ENCODE peak calls at places on chromosomes 11 and 22, in ten cellular contexts. E is foreskin fibroblast; R is astrocyte of the spinal cord; W is naive thymus-derived CD4-positive, alpha-beta T cell; Y is psoas muscle; N is WERI-Rb-1; B is cardiac muscle cell; D is mammary epithelial cell; V is heart right ventricle; H is CD8-positive, alpha-beta T cell. U is an unnamed sample.

GRCh38 chr11:33909552-33909951 is 17.7 kb upstream of the LMO2 start:
- DNase-seq in R (no peak), H (no peak), E (no peak), V (no peak), D (no peak), W (no peak), Y (no peak), B (no peak), N (no peak), U (no peak)

GRCh38 chr11:65492637-65493366 is 6.0 kb upstream of the MALAT1 start:
- DNase-seq in E (peak), Y (peak), N (no peak), R (peak), W (no peak), B (no peak), D (peak), H (no peak), V (peak), U (peak)

GRCh38 chr11:1701041-1701807 is 4.2 kb downstream of the KRTAP5-6 start:
- DNase-seq in V (no peak), E (no peak), H (no peak), N (no peak), D (no peak), B (no peak), Y (no peak), R (peak), W (peak), U (no peak)

GRCh38 chr11:73396985-73397384 is 20.8 kb downstream of the RELT start:
- DNase-seq in V (no peak), H (no peak), B (no peak), Y (no peak), E (no peak), D (no peak), R (no peak), W (no peak), N (no peak), U (no peak)

GRCh38 chr11:65524010-65524746 is 705 bp upstream of the SCYL1 start:
- DNase-seq in V (peak), W (no peak), R (peak), B (no peak), N (peak), Y (no peak), H (no peak), E (peak), D (peak), U (no peak)

GRCh38 chr22:17742528-17742902 is 31.8 kb downstream of the BID start:
- DNase-seq in V (peak), R (peak), W (peak), N (peak), B (peak), E (peak), H (peak), D (peak), Y (peak), U (no peak)

GRCh38 chr11:75429902-75430691 is 2.9 kb downstream of the KLHL35 start:
- DNase-seq in E (peak), Y (peak), D (peak), W (peak), N (no peak), R (peak), H (peak), B (peak), V (peak), U (no peak)

GRCh38 chr22:37803195-37803635 is 4.5 kb upstream of the GCAT start:
- DNase-seq in W (no peak), V (no peak), H (no peak), R (no peak), D (no peak), B (no peak), E (no peak), Y (no peak), N (peak), U (no peak)

GRCh38 chr22:46008291-46008690 is 31.3 kb upstream of the WNT7B start:
- DNase-seq in W (no peak), B (no peak), E (peak), D (no peak), H (no peak), N (no peak), V (no peak), R (no peak), Y (peak), U (no peak)

GRCh38 chr11:2383823-2384722 is 7.0 kb downstream of the CD81 start:
- DNase-seq in W (no peak), Y (peak), V (peak), B (no peak), H (no peak), D (no peak), E (peak), N (no peak), R (no peak), U (no peak)

GRCh38 chr11:58179648-58180047 is 9.2 kb upstream of the OR9Q2 start:
- DNase-seq in N (no peak), H (no peak), V (peak), D (no peak), E (no peak), W (no peak), B (peak), R (no peak), Y (no peak), U (no peak)

GRCh38 chr11:68584097-68584496 is 100.2 kb upstream of the GAL start:
- DNase-seq in H (peak), B (peak), N (peak), E (peak), D (peak), Y (peak), R (no peak), V (peak), W (peak), U (no peak)

GRCh38 chr11:44456544-44457270 is 108.8 kb upstream of the CD82 start:
- DNase-seq in N (no peak), B (no peak), D (no peak), H (no peak), Y (no peak), V (no peak), W (no peak), E (no peak), R (no peak), U (no peak)

GRCh38 chr11:110128161-110128560 is 35.0 kb downstream of the ZC3H12C start:
- DNase-seq in R (peak), D (no peak), E (peak), N (peak), B (no peak), W (no peak), Y (no peak), H (no peak), V (no peak), U (no peak)

GRCh38 chr22:24707477-24707816 is 67.1 kb downstream of the PIWIL3 start:
- DNase-seq in Y (no peak), R (no peak), D (no peak), E (no peak), B (no peak), N (no peak), W (no peak), V (no peak), H (no peak), U (no peak)

GRCh38 chr11:75241906-75242644 is 1.5 kb downstream of the TPBGL start:
- DNase-seq in W (no peak), D (no peak), Y (no peak), R (no peak), H (no peak), B (no peak), E (no peak), V (no peak), N (no peak), U (no peak)

GRCh38 chr11:59550368-59550841 is 39.1 kb downstream of the OR4D9 start:
- DNase-seq in B (peak), D (peak), E (peak), R (peak), V (peak), Y (peak), H (peak), W (peak), N (peak), U (peak)

GRCh38 chr11:95545116-95545875 is 244.3 kb downstream of the FAM76B start:
- DNase-seq in E (no peak), B (no peak), V (no peak), W (no peak), N (no peak), D (no peak), H (no peak), Y (no peak), R (no peak), U (no peak)

GRCh38 chr11:17076517-17077239 is 789 bp downstream of the RPS13 start:
- DNase-seq in R (peak), W (no peak), Y (no peak), E (peak), B (peak), N (no peak), V (no peak), H (no peak), D (no peak), U (no peak)

GRCh38 chr11:66854231-66854661 is 2.6 kb upstream of the LRFN4 start:
- DNase-seq in R (no peak), N (no peak), E (no peak), B (no peak), Y (no peak), H (no peak), V (no peak), D (no peak), W (no peak), U (no peak)

GRCh38 chr11:85844439-85845051 is 10.6 kb upstream of the CCDC83 start:
- DNase-seq in V (no peak), B (no peak), W (no peak), Y (no peak), H (no peak), R (no peak), E (peak), N (no peak), D (peak), U (no peak)

GRCh38 chr11:6568191-6568918 is 35.1 kb downstream of the RRP8 start:
- DNase-seq in N (no peak), V (no peak), H (no peak), E (peak), Y (no peak), W (no peak), R (peak), D (peak), B (peak), U (peak)

GRCh38 chr11:2655834-2656622 is 43.8 kb downstream of the KCNQ1OT1 start:
- DNase-seq in D (peak), W (no peak), N (no peak), B (no peak), R (peak), Y (no peak), E (no peak), V (no peak), H (no peak), U (peak)

GRCh38 chr22:37545703-37546435 is 14.4 kb upstream of the CDC42EP1 start:
- DNase-seq in R (peak), W (no peak), D (peak), H (no peak), V (peak), B (peak), N (no peak), E (peak), Y (peak), U (peak)

DNA sequence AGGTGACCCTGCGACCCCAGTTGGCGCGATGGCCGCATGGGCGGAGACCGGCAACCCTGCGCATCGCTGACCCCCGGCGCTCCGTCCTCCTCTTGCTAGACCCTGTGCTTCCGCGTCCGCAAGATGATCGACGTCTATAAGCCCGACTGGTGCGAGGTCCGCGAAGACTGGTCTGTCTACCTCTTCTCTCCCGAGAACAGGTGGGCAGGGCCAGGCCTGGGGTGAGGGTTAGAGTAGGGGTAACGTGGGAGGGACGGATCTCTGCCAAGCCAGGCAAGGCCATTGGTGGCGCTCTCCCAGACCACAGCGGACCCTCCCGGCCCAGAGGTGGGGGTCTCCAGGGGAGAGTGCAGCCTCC is 92.1 kb downstream of the CACNA1I start:
- DNase-seq in Y (no peak), H (no peak), W (no peak), E (no peak), N (no peak), D (no peak), B (no peak), R (no peak), V (no peak), U (no peak)
- H3K4me3 ChIP-seq in Y (no peak), H (peak), W (peak), E (no peak), N (no peak), D (peak), B (peak), R (no peak), V (no peak), U (no peak)

GRCh38 chr11:3949132-3949531 is 93.7 kb downstream of the STIM1 start:
- DNase-seq in B (no peak), R (no peak), Y (no peak), D (no peak), W (peak), H (no peak), N (no peak), E (no peak), V (no peak), U (no peak)
- H3K4me3 ChIP-seq in B (no peak), R (no peak), Y (peak), D (no peak), W (peak), H (peak), N (no peak), E (no peak), V (no peak), U (no peak)

DNA sequence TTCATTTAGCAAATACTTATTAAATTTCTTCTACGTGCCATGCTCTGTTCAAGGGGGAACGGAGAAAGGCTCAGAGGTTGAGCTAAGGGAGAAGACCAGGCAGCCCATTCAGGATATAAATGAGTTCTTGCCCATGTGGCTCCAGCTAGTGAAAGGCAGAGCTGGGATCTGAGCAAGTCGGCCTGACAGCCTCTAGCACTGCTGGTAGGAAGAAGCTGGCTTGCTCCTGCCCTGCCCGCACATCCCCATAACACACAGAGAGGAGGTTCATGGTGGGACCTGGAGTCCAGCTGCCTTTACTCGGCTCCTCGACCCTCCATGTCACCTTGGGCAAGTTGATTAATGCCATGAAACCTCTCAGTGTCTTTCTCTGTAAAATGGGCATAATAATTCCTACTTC is 2.0 kb downstream of the SLC15A3 start:
- DNase-seq in B (no peak), R (no peak), W (no peak), H (no peak), V (no peak), E (no peak), Y (no peak), N (no peak), D (no peak), U (no peak)
- H3K4me3 ChIP-seq in B (no peak), R (no peak), W (no peak), H (no peak), V (peak), E (no peak), Y (peak), N (no peak), D (no peak), U (no peak)

GRCh38 chr11:31657091-31657490 is 147.5 kb downstream of the ELP4 start:
- DNase-seq in R (no peak), D (no peak), V (no peak), Y (no peak), B (no peak), E (no peak), N (no peak), H (no peak), W (no peak), U (no peak)

GRCh38 chr11:31652528-31652927 is 143.0 kb downstream of the ELP4 start:
- DNase-seq in H (no peak), N (no peak), W (no peak), Y (no peak), E (no peak), R (no peak), B (no peak), V (no peak), D (no peak), U (no peak)

GRCh38 chr11:31651822-31652221 is 142.3 kb downstream of the ELP4 start:
- DNase-seq in H (no peak), B (no peak), E (no peak), N (no peak), W (no peak), D (no peak), Y (no peak), R (no peak), V (no peak), U (no peak)

GRCh38 chr11:31656051-31656450 is 146.5 kb downstream of the ELP4 start:
- DNase-seq in W (no peak), N (no peak), V (no peak), E (no peak), R (no peak), H (no peak), D (peak), Y (no peak), B (no peak), U (no peak)

DNA sequence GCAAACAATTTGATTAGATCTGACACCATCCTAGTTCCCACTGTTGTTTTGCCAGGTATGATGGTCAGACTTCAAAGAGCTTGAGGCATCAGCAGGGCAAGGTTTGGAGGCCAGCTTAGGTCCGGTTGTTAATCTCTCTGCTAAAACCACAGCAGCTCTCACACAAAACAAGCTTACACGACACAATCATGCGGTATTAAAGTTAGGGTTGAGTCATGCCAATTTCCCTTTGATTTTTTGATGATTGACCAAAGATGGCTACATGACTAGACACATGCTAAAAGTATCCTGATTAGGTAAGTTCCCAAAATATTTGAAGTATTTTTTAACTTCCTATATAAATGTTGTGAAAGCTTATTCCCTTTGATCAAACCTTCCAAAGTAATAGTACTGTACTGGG is 145.9 kb downstream of the ELP4 start:
- DNase-seq in H (no peak), N (peak), R (peak), D (peak), W (no peak), Y (no peak), B (no peak), E (peak), V (no peak), U (peak)
- H3K4me3 ChIP-seq in H (no peak), N (no peak), R (no peak), D (no peak), W (no peak), Y (no peak), B (no peak), E (no peak), V (no peak), U (no peak)

DNA sequence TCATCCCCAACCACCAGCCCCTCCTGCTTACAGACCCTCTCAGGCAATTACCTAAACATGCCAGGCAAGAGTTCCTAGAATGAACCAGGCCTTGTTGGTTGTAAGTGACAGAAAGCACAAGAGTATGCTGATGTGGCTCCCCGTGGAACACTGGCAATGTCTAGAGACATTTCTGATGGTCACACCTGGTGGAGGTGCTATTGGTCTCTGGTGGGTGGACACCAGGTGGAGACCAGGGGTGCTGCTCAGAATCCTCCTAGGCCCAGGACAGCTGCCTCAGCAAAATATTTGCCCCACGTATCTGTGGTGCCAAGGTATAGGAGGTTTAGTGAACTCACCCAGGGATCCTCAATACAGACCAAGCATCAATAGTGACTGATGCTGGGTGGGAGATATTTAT is 832.7 kb downstream of the TBC1D22A start:
- DNase-seq in V (no peak), D (no peak), B (no peak), E (no peak), H (no peak), Y (no peak), W (no peak), N (no peak), R (no peak), U (no peak)
- H3K4me3 ChIP-seq in V (no peak), D (no peak), B (no peak), E (no peak), H (no peak), Y (no peak), W (no peak), N (no peak), R (no peak), U (no peak)